ENCODE peak calls at places on chromosome 20, in four cellular contexts. Y is ovary; P is stomach; O is activated naive CD4-positive, alpha-beta T cell treated with anti-CD3 and anti-CD28 coated beads for 36 hours. T is an unnamed sample.

GRCh38 chr20:31560094-31560899 is 44.8 kb upstream of the ID1 start:
- DNase-seq in Y (peak), P (peak), O (peak), T (peak)

GRCh38 chr20:64261138-64261537 is 5.6 kb downstream of the PCMTD2 start:
- DNase-seq in Y (peak), P (no peak), O (peak), T (no peak)

GRCh38 chr20:38537176-38537575 is 43.8 kb upstream of the ADIG start:
- DNase-seq in Y (no peak), P (no peak), O (no peak), T (no peak)

GRCh38 chr20:33933469-33933909 is 60.2 kb upstream of the RALY start:
- DNase-seq in Y (peak), P (peak), O (peak), T (peak)

GRCh38 chr20:15594296-15594695 is 979.0 kb downstream of the KIF16B start:
- DNase-seq in Y (no peak), P (no peak), O (no peak), T (no peak)

GRCh38 chr20:8043687-8044278 is 24.2 kb upstream of the TMX4 start:
- DNase-seq in Y (no peak), P (no peak), O (peak), T (peak)

GRCh38 chr20:237918-238317 is 10.9 kb downstream of the DEFB129 start:
- DNase-seq in Y (no peak), P (no peak), O (no peak), T (no peak)

GRCh38 chr20:3648941-3649340 is 14.3 kb downstream of the GFRA4 start:
- DNase-seq in Y (no peak), P (no peak), O (no peak), T (no peak)

GRCh38 chr20:64011366-64011779 is 24.6 kb upstream of the C20orf204 start:
- DNase-seq in Y (no peak), P (no peak), O (peak), T (no peak)

GRCh38 chr20:9838378-9839295 is at the start of gene PAK5:
- DNase-seq in Y (no peak), P (peak), O (no peak), T (no peak)

GRCh38 chr20:20712004-20712473 is 405 bp downstream of the RALGAPA2 start:
- DNase-seq in Y (peak), P (peak), O (peak), T (peak)

GRCh38 chr20:17822039-17822438 is 122.3 kb downstream of the BANF2 start:
- DNase-seq in Y (peak), P (peak), O (no peak), T (no peak)

GRCh38 chr20:46872315-46873211 is 22.1 kb upstream of the EYA2 start:
- DNase-seq in Y (no peak), P (no peak), O (no peak), T (no peak)

GRCh38 chr20:40663991-40664880 is 24.8 kb downstream of the MAFB start:
- DNase-seq in Y (no peak), P (no peak), O (no peak), T (no peak)

GRCh38 chr20:43977252-43977651 is 62.6 kb downstream of the TOX2 start:
- DNase-seq in Y (no peak), P (no peak), O (no peak), T (no peak)

GRCh38 chr20:49567421-49568256 is at the start of gene PTGIS:
- DNase-seq in Y (peak), P (peak), O (no peak), T (no peak)

GRCh38 chr20:41316009-41316408 is 1.5 kb downstream of the ZHX3 start:
- DNase-seq in Y (no peak), P (no peak), O (no peak), T (peak)

GRCh38 chr20:49980140-49981008 is 2.4 kb upstream of the SNAI1 start:
- DNase-seq in Y (no peak), P (no peak), O (no peak), T (no peak)